ENCODE peak calls at places on chromosome 2, in four cellular contexts. One of them, this sample, is unnamed.

GRCh38 chr2:180291060-180291459 is 284.0 kb upstream of the CWC22 start:
- DNase-seq in OCI-LY7: no peak
- DNase-seq in CD8-positive, alpha-beta memory T cell: no peak
- DNase-seq in small intestine: no peak
- DNase-seq in this sample: peak

GRCh38 chr2:23563673-23564617 is 179.0 kb downstream of the KLHL29 start:
- DNase-seq in OCI-LY7: no peak
- DNase-seq in CD8-positive, alpha-beta memory T cell: no peak
- DNase-seq in small intestine: no peak
- DNase-seq in this sample: no peak

GRCh38 chr2:175807031-175807873 is 194.8 kb downstream of the LNPK start:
- DNase-seq in OCI-LY7: no peak
- DNase-seq in CD8-positive, alpha-beta memory T cell: no peak
- DNase-seq in small intestine: no peak
- DNase-seq in this sample: peak

GRCh38 chr2:7057865-7058400 is 140.7 kb downstream of the RNF144A start:
- DNase-seq in OCI-LY7: peak
- DNase-seq in CD8-positive, alpha-beta memory T cell: no peak
- DNase-seq in small intestine: peak
- DNase-seq in this sample: no peak

GRCh38 chr2:189337648-189338047 is 103.6 kb upstream of the WDR75 start:
- DNase-seq in OCI-LY7: no peak
- DNase-seq in CD8-positive, alpha-beta memory T cell: no peak
- DNase-seq in small intestine: no peak
- DNase-seq in this sample: no peak

GRCh38 chr2:232668805-232669444 is 28.2 kb upstream of the GIGYF2 start:
- DNase-seq in OCI-LY7: no peak
- DNase-seq in CD8-positive, alpha-beta memory T cell: no peak
- DNase-seq in small intestine: no peak
- DNase-seq in this sample: no peak

GRCh38 chr2:38892819-38893218 is 3.1 kb downstream of the ARHGEF33 start:
- DNase-seq in OCI-LY7: no peak
- DNase-seq in CD8-positive, alpha-beta memory T cell: no peak
- DNase-seq in small intestine: no peak
- DNase-seq in this sample: no peak

GRCh38 chr2:85175369-85176299 is 42.4 kb downstream of the TCF7L1 start:
- DNase-seq in OCI-LY7: no peak
- DNase-seq in CD8-positive, alpha-beta memory T cell: no peak
- DNase-seq in small intestine: peak
- DNase-seq in this sample: no peak

GRCh38 chr2:18781541-18782280 is 192.3 kb upstream of the NT5C1B start:
- DNase-seq in OCI-LY7: no peak
- DNase-seq in CD8-positive, alpha-beta memory T cell: no peak
- DNase-seq in small intestine: no peak
- DNase-seq in this sample: no peak

GRCh38 chr2:218382785-218383184 is 712 bp downstream of the SLC11A1 start:
- DNase-seq in OCI-LY7: no peak
- DNase-seq in CD8-positive, alpha-beta memory T cell: no peak
- DNase-seq in small intestine: no peak
- DNase-seq in this sample: no peak

GRCh38 chr2:238601433-238602222 is 174.9 kb downstream of the ASB1 start:
- DNase-seq in OCI-LY7: no peak
- DNase-seq in CD8-positive, alpha-beta memory T cell: no peak
- DNase-seq in small intestine: no peak
- DNase-seq in this sample: peak

GRCh38 chr2:238599549-238600505 is 173.1 kb downstream of the ASB1 start:
- DNase-seq in OCI-LY7: no peak
- DNase-seq in CD8-positive, alpha-beta memory T cell: no peak
- DNase-seq in small intestine: no peak
- DNase-seq in this sample: no peak

GRCh38 chr2:238598802-238599530 is 172.2 kb downstream of the ASB1 start:
- DNase-seq in OCI-LY7: no peak
- DNase-seq in CD8-positive, alpha-beta memory T cell: no peak
- DNase-seq in small intestine: no peak
- DNase-seq in this sample: no peak

GRCh38 chr2:238602223-238602945 is 175.7 kb downstream of the ASB1 start:
- DNase-seq in OCI-LY7: no peak
- DNase-seq in CD8-positive, alpha-beta memory T cell: no peak
- DNase-seq in small intestine: no peak
- DNase-seq in this sample: no peak

DNA sequence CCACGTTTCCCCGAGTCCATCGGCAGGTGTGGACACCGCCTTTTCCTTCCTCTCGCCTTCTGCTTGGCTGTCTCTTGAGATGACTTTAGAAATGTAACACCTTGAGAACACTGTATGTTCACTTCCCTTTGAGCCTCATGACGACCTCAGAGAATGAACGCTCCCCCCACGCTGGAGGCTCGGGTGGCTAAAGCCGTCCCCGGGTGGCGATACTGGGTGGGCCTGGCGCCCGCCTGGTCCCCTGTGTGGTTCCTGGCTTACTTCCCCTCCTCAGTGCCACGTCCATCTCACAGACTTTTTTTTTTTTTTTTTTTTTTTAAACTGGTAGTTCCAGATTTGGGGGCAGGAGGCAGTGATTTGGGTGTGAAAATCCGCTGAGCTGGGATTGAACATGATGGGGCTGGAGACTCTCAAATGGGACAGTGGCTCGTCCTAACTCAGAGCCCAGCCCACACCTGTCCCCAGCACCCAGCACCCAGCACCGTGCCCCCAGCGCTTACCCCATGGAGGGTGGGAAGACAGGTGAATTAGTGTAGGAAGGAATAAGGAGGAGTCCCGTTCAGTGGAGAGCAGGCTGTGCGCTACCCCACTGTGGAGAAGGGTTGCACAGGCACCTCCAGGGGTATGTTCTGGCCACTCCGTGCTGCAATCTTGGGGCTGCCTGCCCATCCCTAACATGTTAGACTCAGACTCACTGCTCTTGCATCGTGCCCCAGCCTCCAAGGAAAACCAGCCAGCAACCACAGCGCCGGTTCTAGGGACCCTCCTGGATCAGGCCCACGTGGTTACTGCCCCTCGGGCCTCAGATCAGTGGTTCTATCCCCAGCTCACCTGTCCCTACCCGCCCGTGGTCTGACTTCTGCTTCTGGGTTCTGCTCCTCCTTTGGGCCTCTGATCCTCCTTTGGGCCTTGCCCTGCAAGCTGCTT is 174.0 kb downstream of the ASB1 start:
- DNase-seq in OCI-LY7: no peak
- DNase-seq in CD8-positive, alpha-beta memory T cell: no peak
- DNase-seq in small intestine: no peak
- DNase-seq in this sample: no peak
- H3K27ac ChIP-seq in OCI-LY7: no peak
- H3K27ac ChIP-seq in CD8-positive, alpha-beta memory T cell: no peak
- H3K27ac ChIP-seq in small intestine: no peak
- H3K27ac ChIP-seq in this sample: no peak

GRCh38 chr2:217068677-217069250 is 208.9 kb upstream of the TNP1 start:
- DNase-seq in OCI-LY7: no peak
- DNase-seq in CD8-positive, alpha-beta memory T cell: no peak
- DNase-seq in small intestine: no peak
- DNase-seq in this sample: no peak
- H3K27ac ChIP-seq in OCI-LY7: no peak
- H3K27ac ChIP-seq in CD8-positive, alpha-beta memory T cell: no peak
- H3K27ac ChIP-seq in small intestine: no peak
- H3K27ac ChIP-seq in this sample: no peak

GRCh38 chr2:159032156-159032555 is 63.7 kb downstream of the TANC1 start:
- DNase-seq in OCI-LY7: no peak
- DNase-seq in CD8-positive, alpha-beta memory T cell: no peak
- DNase-seq in small intestine: no peak
- DNase-seq in this sample: no peak

GRCh38 chr2:159034728-159035127 is 66.3 kb downstream of the TANC1 start:
- DNase-seq in OCI-LY7: no peak
- DNase-seq in CD8-positive, alpha-beta memory T cell: no peak
- DNase-seq in small intestine: no peak
- DNase-seq in this sample: no peak

GRCh38 chr2:159032580-159032979 is 64.1 kb downstream of the TANC1 start:
- DNase-seq in OCI-LY7: no peak
- DNase-seq in CD8-positive, alpha-beta memory T cell: no peak
- DNase-seq in small intestine: no peak
- DNase-seq in this sample: no peak

GRCh38 chr2:159030674-159031380 is 62.4 kb downstream of the TANC1 start:
- DNase-seq in OCI-LY7: no peak
- DNase-seq in CD8-positive, alpha-beta memory T cell: no peak
- DNase-seq in small intestine: peak
- DNase-seq in this sample: no peak

GRCh38 chr2:159035790-159036411 is 67.5 kb downstream of the TANC1 start:
- DNase-seq in OCI-LY7: peak
- DNase-seq in CD8-positive, alpha-beta memory T cell: peak
- DNase-seq in small intestine: peak
- DNase-seq in this sample: peak
- H3K27ac ChIP-seq in OCI-LY7: no peak
- H3K27ac ChIP-seq in CD8-positive, alpha-beta memory T cell: no peak
- H3K27ac ChIP-seq in small intestine: no peak
- H3K27ac ChIP-seq in this sample: peak

DNA sequence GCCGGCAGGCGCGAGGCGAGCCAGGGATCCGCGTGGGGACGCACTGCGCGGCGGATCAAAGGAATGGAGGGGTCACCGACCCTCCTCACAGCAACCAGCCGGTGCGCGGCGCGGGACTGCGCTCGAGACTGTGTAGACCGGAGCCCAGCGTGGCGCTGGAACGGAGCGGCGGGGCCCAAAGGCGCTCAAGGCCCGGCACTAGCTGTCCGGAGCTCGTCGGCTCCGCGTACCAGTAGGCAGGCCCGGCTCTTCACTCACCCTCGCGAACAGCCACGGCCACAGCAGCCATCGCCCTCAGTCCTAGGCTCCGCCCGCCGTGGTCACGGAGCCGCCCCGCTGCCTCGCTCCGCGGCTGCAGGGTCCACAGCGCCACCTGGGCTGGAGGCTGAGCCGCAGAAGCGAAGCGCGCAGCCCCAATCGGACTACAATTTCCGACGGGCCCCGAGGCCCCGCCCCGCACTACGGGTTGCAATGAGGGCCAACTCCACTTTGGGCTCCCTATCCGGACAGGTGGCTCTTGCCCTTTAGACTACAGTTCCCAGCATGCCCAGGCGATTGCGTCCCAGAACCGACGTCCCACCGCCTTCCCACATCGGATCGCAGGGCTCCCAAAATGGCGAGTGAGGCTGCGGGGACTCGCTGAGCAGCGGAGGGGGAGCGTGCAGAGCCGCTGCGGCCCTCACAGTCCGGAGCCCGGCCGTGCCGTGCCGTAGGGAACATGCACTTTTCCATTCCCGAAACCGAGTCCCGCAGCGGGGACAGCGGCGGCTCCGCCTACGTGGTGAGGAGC is at the start of the genes EIF2B4 and SNX17:
- DNase-seq in OCI-LY7: peak
- DNase-seq in CD8-positive, alpha-beta memory T cell: peak
- DNase-seq in small intestine: peak
- DNase-seq in this sample: peak
- H3K27ac ChIP-seq in OCI-LY7: peak
- H3K27ac ChIP-seq in CD8-positive, alpha-beta memory T cell: peak
- H3K27ac ChIP-seq in small intestine: peak
- H3K27ac ChIP-seq in this sample: peak

GRCh38 chr2:62724886-62725711 is 19.6 kb downstream of the EHBP1 start:
- DNase-seq in OCI-LY7: peak
- DNase-seq in CD8-positive, alpha-beta memory T cell: peak
- DNase-seq in small intestine: peak
- DNase-seq in this sample: no peak
- H3K27ac ChIP-seq in OCI-LY7: no peak
- H3K27ac ChIP-seq in CD8-positive, alpha-beta memory T cell: no peak
- H3K27ac ChIP-seq in small intestine: no peak
- H3K27ac ChIP-seq in this sample: no peak

GRCh38 chr2:78263571-78263970 is 741.4 kb upstream of the LRRTM4 start:
- DNase-seq in OCI-LY7: no peak
- DNase-seq in CD8-positive, alpha-beta memory T cell: no peak
- DNase-seq in small intestine: no peak
- DNase-seq in this sample: no peak
- H3K27ac ChIP-seq in OCI-LY7: no peak
- H3K27ac ChIP-seq in CD8-positive, alpha-beta memory T cell: no peak
- H3K27ac ChIP-seq in small intestine: no peak
- H3K27ac ChIP-seq in this sample: no peak

DNA sequence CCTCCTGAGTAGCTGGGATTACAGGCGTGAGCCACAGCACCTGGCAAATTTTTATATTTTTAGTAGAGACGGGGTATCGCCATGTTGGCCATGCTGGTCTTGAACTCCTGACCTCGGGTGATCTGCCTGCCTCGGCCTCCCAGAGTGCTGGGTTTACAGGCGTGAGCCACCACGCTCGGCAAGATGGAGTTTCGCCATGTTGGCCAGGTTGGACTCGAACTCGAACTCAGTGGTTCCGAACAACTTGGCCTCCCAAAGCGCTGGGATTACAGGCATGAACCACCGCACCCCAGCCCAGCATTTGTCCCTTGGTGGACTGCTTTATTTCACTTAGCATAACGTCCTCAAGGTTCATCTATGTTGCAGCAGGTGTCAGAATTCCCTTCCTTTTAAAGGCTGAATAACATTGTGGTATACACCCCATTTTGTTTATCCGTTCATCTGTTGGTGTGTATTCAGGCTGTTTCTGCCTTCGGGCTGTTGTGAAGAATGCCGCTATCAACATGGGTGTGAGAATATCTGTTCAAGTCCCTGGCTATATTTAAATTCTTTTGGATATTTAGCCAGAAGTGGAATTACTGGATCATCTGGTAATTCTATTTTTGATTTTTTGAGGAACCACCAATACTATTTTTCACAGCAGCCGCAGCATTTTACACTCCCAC is 1.2 kb upstream of the CENPA start:
- DNase-seq in OCI-LY7: no peak
- DNase-seq in CD8-positive, alpha-beta memory T cell: no peak
- DNase-seq in small intestine: no peak
- DNase-seq in this sample: no peak
- H3K27ac ChIP-seq in OCI-LY7: no peak
- H3K27ac ChIP-seq in CD8-positive, alpha-beta memory T cell: peak
- H3K27ac ChIP-seq in small intestine: no peak
- H3K27ac ChIP-seq in this sample: no peak

GRCh38 chr2:105888625-105889024 is 143.9 kb downstream of the NCK2 start:
- DNase-seq in OCI-LY7: peak
- DNase-seq in CD8-positive, alpha-beta memory T cell: no peak
- DNase-seq in small intestine: peak
- DNase-seq in this sample: no peak

GRCh38 chr2:105893011-105893995 is 148.6 kb downstream of the NCK2 start:
- DNase-seq in OCI-LY7: no peak
- DNase-seq in CD8-positive, alpha-beta memory T cell: no peak
- DNase-seq in small intestine: no peak
- DNase-seq in this sample: no peak

GRCh38 chr2:105894327-105894944 is 149.7 kb downstream of the NCK2 start:
- DNase-seq in OCI-LY7: no peak
- DNase-seq in CD8-positive, alpha-beta memory T cell: no peak
- DNase-seq in small intestine: no peak
- DNase-seq in this sample: no peak

GRCh38 chr2:105889046-105889445 is 144.3 kb downstream of the NCK2 start:
- DNase-seq in OCI-LY7: no peak
- DNase-seq in CD8-positive, alpha-beta memory T cell: no peak
- DNase-seq in small intestine: no peak
- DNase-seq in this sample: no peak

DNA sequence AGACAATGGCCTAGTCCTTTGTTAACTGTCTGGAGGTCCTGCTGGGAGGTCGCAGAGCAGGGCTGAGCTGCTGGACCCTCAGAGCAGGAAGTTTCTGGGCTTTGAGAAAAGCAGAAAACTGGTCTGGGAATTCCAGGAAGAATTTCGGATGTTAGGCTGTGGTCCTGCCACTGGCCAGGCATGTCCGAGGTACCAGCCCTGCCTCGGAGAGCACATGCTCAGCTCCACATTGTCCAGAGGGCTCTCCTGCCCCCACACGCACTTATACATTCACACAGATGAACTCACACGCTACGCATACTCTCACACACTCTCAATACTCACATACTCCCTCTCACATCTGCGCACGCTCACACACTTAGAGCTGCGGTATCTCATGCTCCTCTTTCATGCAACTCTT is 146.1 kb downstream of the NCK2 start:
- DNase-seq in OCI-LY7: no peak
- DNase-seq in CD8-positive, alpha-beta memory T cell: no peak
- DNase-seq in small intestine: no peak
- DNase-seq in this sample: no peak
- H3K27ac ChIP-seq in OCI-LY7: no peak
- H3K27ac ChIP-seq in CD8-positive, alpha-beta memory T cell: no peak
- H3K27ac ChIP-seq in small intestine: no peak
- H3K27ac ChIP-seq in this sample: no peak

This sample was measured in epithelial cell of prostate.